ENCODE peak calls at places on chromosomes 2 and 18, in ten cellular contexts. W is trophoblast cell, B is PC-3, K is neuronal stem cell, M is DND-41, A is mammary epithelial cell, Y is endodermal cell, P is fibroblast of lung, V is GM23248, Q is H9. R is an unnamed sample. For H3K9me3, the result is how much of the 10 kb centered on the place peaks cover.

GRCh38 chr2:30373881-30374302 is 73.2 kb upstream of the LCLAT1 start:
- DNase-seq in W (no peak), B (peak), K (no peak), M (no peak), A (peak), Y (no peak), P (peak), V (peak), Q (peak), R (no peak)

GRCh38 chr2:231640229-231640628 is 47.6 kb downstream of the TEX44 start:
- DNase-seq in W (peak), B (no peak), K (no peak), M (no peak), A (no peak), Y (no peak), P (no peak), V (peak), Q (no peak), R (no peak)

GRCh38 chr18:13070460-13070859 is 79.3 kb downstream of the CEP192 start:
- DNase-seq in W (no peak), B (no peak), K (no peak), M (no peak), A (no peak), Y (no peak), P (no peak), V (peak), Q (no peak), R (no peak)

GRCh38 chr2:85753525-85754312 is at the start of gene ATOH8:
- DNase-seq in W (peak), B (peak), K (peak), M (peak), A (peak), Y (peak), P (peak), V (peak), Q (peak), R (no peak)

GRCh38 chr2:240701091-240701735 is 9.5 kb downstream of the AQP12A start:
- DNase-seq in W (no peak), B (no peak), K (no peak), M (no peak), A (no peak), Y (no peak), P (no peak), V (no peak), Q (no peak), R (no peak)

GRCh38 chr2:96356889-96357288 is 21.3 kb downstream of the NCAPH start:
- DNase-seq in W (no peak), B (no peak), K (no peak), M (no peak), A (no peak), Y (no peak), P (no peak), V (no peak), Q (no peak), R (no peak)

GRCh38 chr18:34322365-34323289 is 97.9 kb upstream of the NOL4 start:
- DNase-seq in W (peak), B (peak), K (peak), M (no peak), A (peak), Y (peak), P (peak), V (peak), Q (peak), R (peak)

GRCh38 chr2:188330316-188331053 is 38.8 kb downstream of the GULP1 start:
- DNase-seq in W (no peak), B (no peak), K (peak), M (no peak), A (no peak), Y (no peak), P (no peak), V (no peak), Q (no peak), R (no peak)

GRCh38 chr2:18402-19271 is 27.7 kb downstream of the FAM110C start:
- DNase-seq in W (no peak), B (no peak), K (no peak), M (no peak), A (no peak), Y (peak), P (no peak), V (no peak), Q (no peak), R (peak)

GRCh38 chr18:623760-624620 is 27.2 kb downstream of the CLUL1 start:
- DNase-seq in W (peak), B (peak), K (peak), M (peak), A (peak), Y (peak), P (peak), V (peak), Q (peak), R (peak)

GRCh38 chr18:42426496-42427015 is 471.5 kb downstream of the PIK3C3 start:
- DNase-seq in W (no peak), B (no peak), K (no peak), M (no peak), A (no peak), Y (no peak), P (peak), V (no peak), Q (no peak), R (no peak)

GRCh38 chr18:32378705-32379104 is 92.0 kb downstream of the GAREM1 start:
- DNase-seq in W (no peak), B (peak), K (no peak), M (no peak), A (peak), Y (no peak), P (peak), V (peak), Q (no peak), R (no peak)

GRCh38 chr2:239991689-239992314 is 33.3 kb downstream of the NDUFA10 start:
- DNase-seq in W (peak), B (peak), K (peak), M (peak), A (peak), Y (no peak), P (peak), V (peak), Q (no peak), R (peak)

GRCh38 chr2:134160793-134161504 is 92.9 kb upstream of the MGAT5 start:
- DNase-seq in W (peak), B (no peak), K (no peak), M (no peak), A (no peak), Y (no peak), P (no peak), V (no peak), Q (no peak), R (no peak)

GRCh38 chr2:120480903-120481445 is 135.0 kb downstream of the INHBB start:
- DNase-seq in W (no peak), B (no peak), K (no peak), M (no peak), A (no peak), Y (no peak), P (no peak), V (no peak), Q (no peak), R (no peak)

GRCh38 chr18:24878289-24878688 is 417.9 kb downstream of the HRH4 start:
- DNase-seq in W (peak), B (peak), K (no peak), M (no peak), A (peak), Y (no peak), P (peak), V (peak), Q (no peak), R (peak)

GRCh38 chr18:47930844-47931706 is 616 bp upstream of the SMAD2 start:
- DNase-seq in W (peak), B (peak), K (peak), M (peak), A (peak), Y (peak), P (peak), V (peak), Q (peak), R (peak)

GRCh38 chr18:47930086-47930843 is at the start of gene SMAD2:
- DNase-seq in W (peak), B (peak), K (peak), M (peak), A (peak), Y (peak), P (peak), V (peak), Q (peak), R (peak)

GRCh38 chr18:47932170-47932569 is 1.7 kb upstream of the SMAD2 start:
- DNase-seq in W (peak), B (no peak), K (no peak), M (no peak), A (no peak), Y (no peak), P (no peak), V (no peak), Q (no peak), R (no peak)

GRCh38 chr18:47931707-47932103 is 1.2 kb upstream of the SMAD2 start:
- DNase-seq in W (peak), B (no peak), K (no peak), M (peak), A (no peak), Y (no peak), P (no peak), V (peak), Q (peak), R (peak)

GRCh38 chr18:47932603-47933002 is 2.1 kb upstream of the SMAD2 start:
- DNase-seq in W (peak), B (no peak), K (no peak), M (no peak), A (no peak), Y (no peak), P (no peak), V (no peak), Q (no peak), R (no peak)
- H3K9me3 ChIP-seq in W (under half), B (under half), K (under half), M (under half), A (under half), Y (under half), P (under half), V (under half), Q (under half), R (under half)

GRCh38 chr2:164458801-164459200 is 162.5 kb downstream of the GRB14 start:
- DNase-seq in W (no peak), B (no peak), K (no peak), M (no peak), A (no peak), Y (peak), P (no peak), V (no peak), Q (peak), R (no peak)
- H3K9ac ChIP-seq in W (no peak), B (no peak), K (no peak), M (no peak), A (no peak), Y (no peak), P (no peak), V (no peak), Q (no peak), R (no peak)

GRCh38 chr18:78673516-78674321 is 305.9 kb upstream of the SALL3 start:
- DNase-seq in W (no peak), B (no peak), K (no peak), M (no peak), A (no peak), Y (no peak), P (no peak), V (no peak), Q (no peak), R (no peak)
- H3K9me3 ChIP-seq in W (under half), B (under half), K (under half), M (under half), A (under half), Y (under half), P (under half), V (under half), Q (under half), R (under half)

DNA sequence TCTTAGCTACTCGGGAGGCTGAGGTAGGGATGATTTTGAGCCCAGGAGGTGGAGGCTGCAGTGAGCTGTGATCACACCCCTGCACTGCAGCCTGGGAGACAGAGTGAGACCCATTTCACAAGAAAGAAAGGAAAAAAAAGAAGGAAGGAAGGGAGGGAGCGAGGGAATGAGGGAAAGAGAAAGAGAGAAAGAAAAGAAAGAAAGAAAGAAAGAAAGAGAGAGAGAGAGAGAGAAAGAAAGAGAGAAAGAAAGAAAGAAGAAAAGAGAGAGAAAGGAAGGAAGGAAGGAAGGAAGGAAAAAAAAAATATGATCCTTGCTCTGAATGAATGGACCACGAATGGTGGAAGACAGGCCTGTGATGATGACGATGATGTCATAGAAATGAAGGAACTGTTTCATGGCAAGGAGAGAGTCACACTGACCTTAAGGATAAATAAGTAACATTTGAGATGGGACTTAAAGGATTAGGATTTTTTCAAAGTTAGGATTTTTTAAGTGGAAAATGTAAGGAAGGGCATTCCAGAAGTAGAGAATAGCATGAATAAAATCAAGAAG is 2.2 kb upstream of the GORASP2 start:
- DNase-seq in W (no peak), B (no peak), K (no peak), M (no peak), A (no peak), Y (no peak), P (no peak), V (no peak), Q (no peak), R (no peak)
- H3K9ac ChIP-seq in W (no peak), B (no peak), K (no peak), M (no peak), A (no peak), Y (no peak), P (no peak), V (no peak), Q (no peak), R (no peak)

GRCh38 chr2:100125641-100126040 is 16.7 kb downstream of the AFF3 start:
- DNase-seq in W (no peak), B (no peak), K (no peak), M (no peak), A (no peak), Y (peak), P (no peak), V (no peak), Q (no peak), R (no peak)

GRCh38 chr2:100124746-100125145 is 17.6 kb downstream of the AFF3 start:
- DNase-seq in W (peak), B (peak), K (no peak), M (no peak), A (no peak), Y (no peak), P (peak), V (peak), Q (no peak), R (no peak)

GRCh38 chr2:100119235-100119634 is 23.2 kb downstream of the AFF3 start:
- DNase-seq in W (no peak), B (no peak), K (peak), M (no peak), A (no peak), Y (peak), P (no peak), V (no peak), Q (no peak), R (no peak)

GRCh38 chr2:100126172-100126571 is 16.2 kb downstream of the AFF3 start:
- DNase-seq in W (no peak), B (no peak), K (no peak), M (no peak), A (no peak), Y (peak), P (peak), V (no peak), Q (no peak), R (no peak)

DNA sequence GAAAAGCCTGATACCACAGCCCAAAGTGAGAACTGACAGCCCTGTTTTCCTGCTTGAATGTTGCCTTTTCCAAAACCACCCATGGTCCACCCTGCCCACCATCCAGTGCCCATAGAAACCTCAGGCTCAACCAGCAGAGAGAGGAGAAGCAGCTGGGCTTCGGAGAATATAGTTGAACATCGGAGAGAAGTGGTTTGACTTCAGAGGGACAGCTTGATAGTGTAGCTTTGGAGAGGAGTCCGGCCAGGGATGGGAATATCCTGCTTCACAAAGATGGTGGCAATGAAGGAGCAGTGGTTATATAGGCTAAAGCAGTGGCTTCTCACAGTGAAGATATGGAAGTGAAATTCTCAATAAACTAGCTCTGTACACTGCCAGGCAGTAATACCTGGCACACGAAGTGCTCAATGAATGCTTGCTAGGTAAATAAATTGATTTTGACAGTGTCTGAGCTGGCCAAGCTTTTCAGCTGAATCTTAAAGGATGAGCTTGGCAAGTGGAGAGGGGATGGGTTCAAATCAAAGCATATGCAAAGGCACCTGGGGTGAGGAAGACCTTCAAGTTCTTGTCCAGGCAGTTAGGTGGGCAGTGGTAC is 21.2 kb downstream of the AFF3 start:
- DNase-seq in W (no peak), B (no peak), K (no peak), M (no peak), A (no peak), Y (peak), P (no peak), V (no peak), Q (no peak), R (no peak)
- H3K9me3 ChIP-seq in W (under half), B (under half), K (under half), M (under half), A (under half), Y (under half), P (under half), V (under half), Q (under half), R (under half)

GRCh38 chr2:69734858-69735574 is 6.9 kb upstream of the ANXA4 start:
- DNase-seq in W (peak), B (no peak), K (no peak), M (no peak), A (no peak), Y (no peak), P (no peak), V (no peak), Q (no peak), R (no peak)
- H3K9ac ChIP-seq in W (no peak), B (no peak), K (no peak), M (no peak), A (no peak), Y (no peak), P (no peak), V (no peak), Q (no peak), R (no peak)

GRCh38 chr18:79735071-79735980 is 55.7 kb downstream of the CTDP1 start:
- DNase-seq in W (no peak), B (no peak), K (no peak), M (no peak), A (no peak), Y (no peak), P (no peak), V (no peak), Q (no peak), R (no peak)

GRCh38 chr18:79730804-79731203 is 51.2 kb downstream of the CTDP1 start:
- DNase-seq in W (no peak), B (no peak), K (no peak), M (no peak), A (no peak), Y (no peak), P (no peak), V (no peak), Q (no peak), R (no peak)

GRCh38 chr18:79732721-79733025 is 53.1 kb downstream of the CTDP1 start:
- DNase-seq in W (no peak), B (no peak), K (no peak), M (no peak), A (no peak), Y (no peak), P (no peak), V (no peak), Q (no peak), R (no peak)

GRCh38 chr18:79733996-79734770 is 54.6 kb downstream of the CTDP1 start:
- DNase-seq in W (no peak), B (no peak), K (no peak), M (no peak), A (no peak), Y (no peak), P (no peak), V (no peak), Q (no peak), R (no peak)

GRCh38 chr18:79733135-79733609 is 53.6 kb downstream of the CTDP1 start:
- DNase-seq in W (no peak), B (no peak), K (no peak), M (no peak), A (no peak), Y (no peak), P (no peak), V (no peak), Q (no peak), R (no peak)
- H3K9me3 ChIP-seq in W (under half), B (under half), K (half or more), M (under half), A (half or more), Y (under half), P (under half), V (under half), Q (under half), R (under half)

GRCh38 chr18:55085557-55086285 is 126.5 kb upstream of the CCDC68 start:
- DNase-seq in W (no peak), B (no peak), K (no peak), M (no peak), A (no peak), Y (no peak), P (no peak), V (no peak), Q (no peak), R (no peak)
- H3K9ac ChIP-seq in W (no peak), B (no peak), K (no peak), M (no peak), A (no peak), Y (no peak), P (no peak), V (no peak), Q (no peak), R (no peak)

DNA sequence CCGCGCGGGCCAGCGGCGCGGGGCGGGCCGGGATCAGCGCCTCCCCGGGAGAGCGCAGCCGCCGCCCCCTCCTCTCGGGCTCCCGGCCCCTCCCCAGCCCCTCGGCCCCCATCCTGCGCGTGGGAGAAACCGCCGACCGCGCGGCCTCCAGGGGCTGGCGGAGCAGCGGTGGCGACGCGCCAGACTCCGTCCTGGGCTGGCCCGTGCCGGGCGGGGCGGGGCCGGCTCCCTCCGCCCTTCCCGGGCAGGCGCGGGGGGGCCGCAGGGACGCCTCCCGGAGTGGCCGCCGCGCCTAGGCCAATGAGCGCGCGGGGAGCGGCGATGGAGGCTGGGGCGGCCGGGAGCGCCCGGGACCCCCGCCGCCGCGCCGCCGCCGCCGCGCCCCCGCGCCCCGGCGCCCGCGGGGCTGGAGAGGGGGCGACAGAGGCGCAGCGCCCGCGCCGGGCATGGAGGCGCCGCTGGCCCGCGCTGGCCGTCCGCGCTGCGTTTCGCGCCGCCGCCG is 49.1 kb downstream of the KCNIP3 start:
- DNase-seq in W (peak), B (peak), K (peak), M (no peak), A (peak), Y (no peak), P (peak), V (peak), Q (peak), R (no peak)
- H3K9me3 ChIP-seq in W (under half), B (under half), K (under half), M (under half), A (under half), Y (under half), P (under half), V (under half), Q (under half), R (under half)

GRCh38 chr2:73901143-73901542 is 8.3 kb downstream of the ACTG2 start:
- DNase-seq in W (no peak), B (no peak), K (no peak), M (no peak), A (no peak), Y (no peak), P (no peak), V (no peak), Q (no peak), R (no peak)
- H3K9ac ChIP-seq in W (no peak), B (no peak), K (no peak), M (no peak), A (no peak), Y (no peak), P (no peak), V (no peak), Q (no peak), R (no peak)

R was measured in Karpas-422.